ENCODE peak calls at places on chromosome 20, in nine cellular contexts. One of them, this sample, is unnamed.

GRCh38 chr20:9928955-9929354 is 90.1 kb upstream of the PAK5 start:
- DNase-seq in skeletal muscle cell: no peak
- DNase-seq in NCI-H1092 treated with DMSO at 0.1 percent for 48 hours: no peak
- DNase-seq in stimulated activated CD4-positive, alpha-beta T cell treated with anti-CD3 and anti-CD28 coated beads, TNF-alpha, amount 100 ng/mL, for 4 hours: no peak
- DNase-seq in Right ventricle myocardium superior: no peak
- DNase-seq in effector CD4-positive, alpha-beta T cell: no peak
- DNase-seq in neural progenitor cell: no peak
- DNase-seq in Calu3: no peak
- DNase-seq in neural crest cell: no peak
- DNase-seq in this sample: no peak

GRCh38 chr20:32537657-32538525 is 47.2 kb downstream of the NOL4L start:
- DNase-seq in skeletal muscle cell: no peak
- DNase-seq in NCI-H1092 treated with DMSO at 0.1 percent for 48 hours: no peak
- DNase-seq in stimulated activated CD4-positive, alpha-beta T cell treated with anti-CD3 and anti-CD28 coated beads, TNF-alpha, amount 100 ng/mL, for 4 hours: no peak
- DNase-seq in Right ventricle myocardium superior: no peak
- DNase-seq in effector CD4-positive, alpha-beta T cell: no peak
- DNase-seq in neural progenitor cell: no peak
- DNase-seq in Calu3: peak; percentile 37
- DNase-seq in neural crest cell: no peak
- DNase-seq in this sample: no peak

GRCh38 chr20:9388826-9389187 is 125.6 kb upstream of the LAMP5 start:
- DNase-seq in skeletal muscle cell: no peak
- DNase-seq in NCI-H1092 treated with DMSO at 0.1 percent for 48 hours: no peak
- DNase-seq in stimulated activated CD4-positive, alpha-beta T cell treated with anti-CD3 and anti-CD28 coated beads, TNF-alpha, amount 100 ng/mL, for 4 hours: no peak
- DNase-seq in Right ventricle myocardium superior: no peak
- DNase-seq in effector CD4-positive, alpha-beta T cell: no peak
- DNase-seq in neural progenitor cell: no peak
- DNase-seq in Calu3: no peak
- DNase-seq in neural crest cell: no peak
- DNase-seq in this sample: no peak

GRCh38 chr20:13259921-13260320 is 38.8 kb downstream of the ISM1 start:
- DNase-seq in skeletal muscle cell: no peak
- DNase-seq in NCI-H1092 treated with DMSO at 0.1 percent for 48 hours: peak; percentile 78
- DNase-seq in stimulated activated CD4-positive, alpha-beta T cell treated with anti-CD3 and anti-CD28 coated beads, TNF-alpha, amount 100 ng/mL, for 4 hours: no peak
- DNase-seq in Right ventricle myocardium superior: no peak
- DNase-seq in effector CD4-positive, alpha-beta T cell: no peak
- DNase-seq in neural progenitor cell: no peak
- DNase-seq in Calu3: no peak
- DNase-seq in neural crest cell: no peak
- DNase-seq in this sample: no peak

GRCh38 chr20:7454047-7454446 is 486.2 kb downstream of the HAO1 start:
- DNase-seq in skeletal muscle cell: no peak
- DNase-seq in NCI-H1092 treated with DMSO at 0.1 percent for 48 hours: no peak
- DNase-seq in stimulated activated CD4-positive, alpha-beta T cell treated with anti-CD3 and anti-CD28 coated beads, TNF-alpha, amount 100 ng/mL, for 4 hours: no peak
- DNase-seq in Right ventricle myocardium superior: no peak
- DNase-seq in effector CD4-positive, alpha-beta T cell: no peak
- DNase-seq in neural progenitor cell: no peak
- DNase-seq in Calu3: no peak
- DNase-seq in neural crest cell: no peak
- DNase-seq in this sample: no peak

GRCh38 chr20:43711098-43711654 is 15.6 kb downstream of the GTSF1L start:
- DNase-seq in skeletal muscle cell: no peak
- DNase-seq in NCI-H1092 treated with DMSO at 0.1 percent for 48 hours: no peak
- DNase-seq in stimulated activated CD4-positive, alpha-beta T cell treated with anti-CD3 and anti-CD28 coated beads, TNF-alpha, amount 100 ng/mL, for 4 hours: no peak
- DNase-seq in Right ventricle myocardium superior: peak; percentile 29
- DNase-seq in effector CD4-positive, alpha-beta T cell: no peak
- DNase-seq in neural progenitor cell: no peak
- DNase-seq in Calu3: no peak
- DNase-seq in neural crest cell: no peak
- DNase-seq in this sample: no peak

GRCh38 chr20:19828233-19828632 is 70.2 kb downstream of the RIN2 start:
- DNase-seq in skeletal muscle cell: peak; percentile 35
- DNase-seq in NCI-H1092 treated with DMSO at 0.1 percent for 48 hours: peak; percentile 4
- DNase-seq in stimulated activated CD4-positive, alpha-beta T cell treated with anti-CD3 and anti-CD28 coated beads, TNF-alpha, amount 100 ng/mL, for 4 hours: no peak
- DNase-seq in Right ventricle myocardium superior: no peak
- DNase-seq in effector CD4-positive, alpha-beta T cell: no peak
- DNase-seq in neural progenitor cell: no peak
- DNase-seq in Calu3: no peak
- DNase-seq in neural crest cell: no peak
- DNase-seq in this sample: no peak

GRCh38 chr20:17442588-17442987 is 88.6 kb downstream of the BFSP1 start:
- DNase-seq in skeletal muscle cell: no peak
- DNase-seq in NCI-H1092 treated with DMSO at 0.1 percent for 48 hours: peak; percentile 8
- DNase-seq in stimulated activated CD4-positive, alpha-beta T cell treated with anti-CD3 and anti-CD28 coated beads, TNF-alpha, amount 100 ng/mL, for 4 hours: no peak
- DNase-seq in Right ventricle myocardium superior: no peak
- DNase-seq in effector CD4-positive, alpha-beta T cell: no peak
- DNase-seq in neural progenitor cell: peak; percentile 63
- DNase-seq in Calu3: no peak
- DNase-seq in neural crest cell: no peak
- DNase-seq in this sample: no peak

GRCh38 chr20:64080013-64080812 is at the start of gene OPRL1:
- DNase-seq in skeletal muscle cell: no peak
- DNase-seq in NCI-H1092 treated with DMSO at 0.1 percent for 48 hours: no peak
- DNase-seq in stimulated activated CD4-positive, alpha-beta T cell treated with anti-CD3 and anti-CD28 coated beads, TNF-alpha, amount 100 ng/mL, for 4 hours: peak; percentile 29
- DNase-seq in Right ventricle myocardium superior: no peak
- DNase-seq in effector CD4-positive, alpha-beta T cell: peak; percentile 49
- DNase-seq in neural progenitor cell: peak; percentile 54
- DNase-seq in Calu3: no peak
- DNase-seq in neural crest cell: no peak
- DNase-seq in this sample: no peak

GRCh38 chr20:49515588-49515987 is 33.1 kb upstream of the KCNB1 start:
- DNase-seq in skeletal muscle cell: no peak
- DNase-seq in NCI-H1092 treated with DMSO at 0.1 percent for 48 hours: peak; percentile 33
- DNase-seq in stimulated activated CD4-positive, alpha-beta T cell treated with anti-CD3 and anti-CD28 coated beads, TNF-alpha, amount 100 ng/mL, for 4 hours: no peak
- DNase-seq in Right ventricle myocardium superior: no peak
- DNase-seq in effector CD4-positive, alpha-beta T cell: no peak
- DNase-seq in neural progenitor cell: no peak
- DNase-seq in Calu3: no peak
- DNase-seq in neural crest cell: no peak
- DNase-seq in this sample: no peak

GRCh38 chr20:58650776-58651547 is at the start of gene STX16:
- DNase-seq in skeletal muscle cell: peak; percentile 78
- DNase-seq in NCI-H1092 treated with DMSO at 0.1 percent for 48 hours: peak; percentile 84
- DNase-seq in stimulated activated CD4-positive, alpha-beta T cell treated with anti-CD3 and anti-CD28 coated beads, TNF-alpha, amount 100 ng/mL, for 4 hours: peak; percentile 81
- DNase-seq in Right ventricle myocardium superior: peak; percentile 93
- DNase-seq in effector CD4-positive, alpha-beta T cell: peak; percentile 76
- DNase-seq in neural progenitor cell: peak; percentile 97
- DNase-seq in Calu3: peak; percentile 96
- DNase-seq in neural crest cell: peak; percentile 82
- DNase-seq in this sample: peak; percentile 79